ENCODE peak calls at places on chromosomes 5 and 9, in four cellular contexts. Q, E, Y and A are unnamed samples.

GRCh38 chr5:178213003-178213449 is 8.7 kb downstream of the HNRNPAB start:
- DNase-seq in Q (no peak), Y (no peak), E (no peak), A (no peak)

GRCh38 chr5:2317540-2317939 is 433.9 kb downstream of the IRX2 start:
- DNase-seq in Q (no peak), E (no peak), Y (no peak), A (no peak)

GRCh38 chr5:137498736-137499505 is at the start of gene SPOCK1:
- DNase-seq in E (no peak), Y (peak), Q (peak), A (peak)

GRCh38 chr5:64497390-64497789 is 8.4 kb upstream of the RGS7BP start:
- DNase-seq in E (no peak), Y (no peak), Q (no peak), A (no peak)

GRCh38 chr9:111728143-111728542 is 66.6 kb downstream of the SHOC1 start:
- DNase-seq in E (no peak), Y (no peak), Q (no peak), A (no peak)

GRCh38 chr5:55037046-55037771 is 13.2 kb downstream of the GZMK start:
- DNase-seq in Y (peak), Q (no peak), E (no peak), A (no peak)

GRCh38 chr5:10469253-10470030 is 27.8 kb downstream of the ROPN1L start:
- DNase-seq in Y (no peak), Q (no peak), E (no peak), A (no peak)

GRCh38 chr9:27768781-27769180 is 195.5 kb upstream of the C9orf72 start:
- DNase-seq in Q (no peak), Y (no peak), E (no peak), A (no peak)

GRCh38 chr5:59843511-59844230 is 49.9 kb downstream of the PDE4D start:
- DNase-seq in Q (no peak), Y (no peak), E (no peak), A (no peak)

GRCh38 chr5:50874277-50874984 is 208.0 kb downstream of the PARP8 start:
- DNase-seq in Y (no peak), Q (no peak), E (no peak), A (no peak)

GRCh38 chr5:150137168-150137957 is 18.3 kb downstream of the PDGFRB start:
- DNase-seq in E (no peak), Q (no peak), Y (no peak), A (no peak)

DNA sequence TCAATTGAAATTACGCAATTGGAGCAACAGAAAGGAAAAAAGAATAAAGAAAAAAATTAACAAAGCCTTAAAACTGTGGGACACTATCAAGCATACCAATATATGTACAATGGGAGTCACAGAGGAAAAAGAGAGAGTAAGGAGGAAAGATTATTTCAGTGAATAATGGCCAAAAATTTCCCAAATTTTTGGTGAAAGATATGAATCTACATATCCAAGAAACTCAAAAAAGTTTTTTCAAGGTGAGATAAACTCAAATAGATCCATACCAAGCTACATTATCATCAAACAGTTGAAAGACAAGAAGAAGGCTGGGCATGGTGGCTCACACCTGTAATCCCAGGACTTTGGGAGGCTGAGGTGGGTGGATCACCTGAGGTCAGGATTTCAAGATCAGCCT is 8.8 kb upstream of the BRD3 start:
- DNase-seq in E (no peak), Y (no peak), Q (no peak), A (no peak)
- H3K9ac ChIP-seq in E (no peak), Y (no peak), Q (no peak), A (no peak)

DNA sequence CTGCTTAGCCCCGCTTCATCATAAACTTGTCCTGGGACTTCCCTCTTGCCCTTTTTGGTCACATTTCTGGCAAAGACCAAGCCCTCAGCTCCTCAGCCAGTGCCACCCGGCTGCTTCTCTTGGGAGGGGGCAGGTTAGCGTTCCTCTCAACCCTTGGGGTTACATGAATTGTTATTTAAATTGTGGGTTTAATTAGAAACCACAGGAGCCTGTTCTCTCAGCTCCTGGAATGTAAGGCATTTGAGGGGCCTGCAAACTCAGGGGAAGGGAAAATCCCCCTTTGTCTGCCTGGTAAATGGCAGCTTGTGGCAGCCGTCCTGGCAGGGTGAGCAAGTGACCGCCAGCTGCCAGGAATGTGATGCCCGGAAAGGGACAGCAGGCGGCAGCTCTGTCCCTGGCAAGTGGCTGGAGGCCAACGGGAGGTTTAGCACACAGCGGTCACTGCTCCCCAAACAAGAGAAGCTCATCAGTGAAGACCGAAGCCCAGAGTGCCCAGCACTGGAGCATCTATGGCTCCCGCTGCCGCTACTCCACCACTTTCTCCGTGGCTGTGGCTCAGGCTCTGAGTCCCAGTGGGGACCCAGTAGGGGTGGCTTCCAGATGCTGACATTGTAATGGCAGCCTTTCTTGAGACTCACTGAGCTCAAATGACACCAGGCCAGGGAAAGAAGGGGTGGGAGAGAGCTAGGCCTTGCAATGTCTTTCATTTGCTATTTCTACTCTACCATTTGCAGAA is 51.7 kb downstream of the SHB start:
- DNase-seq in E (no peak), Y (peak), Q (no peak), A (peak)
- TF ChIP-seq EP300 in E (no peak), Y (peak), Q (no peak), A (no peak)

DNA sequence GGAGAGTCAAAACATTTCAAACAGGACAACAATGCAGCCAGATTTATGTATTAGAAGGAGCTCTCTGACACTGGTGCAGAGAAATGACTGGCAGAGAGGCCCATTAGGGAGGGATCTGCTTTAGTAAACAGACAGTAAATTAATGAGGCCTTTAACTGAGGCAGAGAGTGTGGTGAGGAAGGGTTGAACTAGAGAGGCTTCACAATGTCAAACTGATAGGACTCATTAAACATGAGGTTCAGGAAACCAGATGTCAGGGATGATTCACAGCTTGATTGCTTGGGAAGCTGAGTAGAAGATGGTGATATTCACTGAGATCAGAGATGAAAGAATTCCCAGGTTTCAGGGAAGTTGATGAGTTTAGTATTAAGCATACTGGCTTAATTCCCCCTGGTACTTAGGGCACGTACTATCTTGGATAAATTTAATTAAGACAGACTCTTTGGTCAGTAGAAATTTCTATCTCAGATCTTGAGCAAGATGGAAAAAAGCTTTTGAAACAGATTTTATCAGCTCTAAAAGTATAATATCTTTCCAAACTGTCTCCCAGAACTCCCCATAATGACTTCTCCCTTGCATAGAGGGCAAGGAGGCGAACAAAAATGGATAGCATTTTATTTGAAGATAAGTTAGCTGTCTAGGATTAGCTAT is 8.6 kb upstream of the MUSK start:
- DNase-seq in Y (no peak), Q (no peak), E (no peak), A (peak)
- H3K9ac ChIP-seq in Y (no peak), Q (no peak), E (no peak), A (no peak)

GRCh38 chr5:6766558-6767191 is 53.4 kb downstream of the TENT4A start:
- DNase-seq in Q (no peak), E (no peak), Y (no peak), A (peak)
- TF ChIP-seq EP300 in Q (no peak), E (no peak), Y (no peak), A (peak)

DNA sequence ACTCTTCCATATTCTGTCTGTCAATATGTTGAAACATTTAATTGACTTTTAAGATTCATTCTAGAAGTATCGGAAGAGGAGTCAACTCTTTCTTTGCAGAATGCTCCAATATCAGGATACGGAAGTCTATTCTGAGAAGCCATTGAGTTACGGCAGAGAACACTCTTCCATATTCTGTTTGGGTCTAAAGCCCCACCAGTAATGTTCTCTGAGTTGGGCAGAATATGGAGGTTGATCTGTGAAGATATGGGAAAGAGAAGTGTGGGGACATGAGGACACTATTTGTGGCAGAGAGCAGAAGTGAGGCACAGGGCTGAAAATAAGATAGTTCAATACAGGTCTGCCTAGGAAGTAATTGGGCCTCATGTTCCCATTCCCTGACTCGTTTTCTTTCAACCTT is 300.0 kb downstream of the DIRAS2 start:
- DNase-seq in Q (no peak), E (no peak), Y (no peak), A (no peak)
- H3K9ac ChIP-seq in Q (no peak), E (no peak), Y (no peak), A (no peak)

GRCh38 chr9:12155731-12156130 is 537.5 kb upstream of the TYRP1 start:
- DNase-seq in Y (no peak), E (no peak), Q (no peak), A (no peak)
- TF ChIP-seq EP300 in Y (no peak), E (no peak), Q (no peak), A (no peak)

GRCh38 chr5:34930870-34931269 is 1.5 kb downstream of the DNAJC21 start:
- DNase-seq in E (no peak), Y (no peak), Q (no peak), A (no peak)
- H3K9ac ChIP-seq in E (peak), Y (no peak), Q (peak), A (peak)

GRCh38 chr9:125706661-125707539 is at the start of gene MAPKAP1:
- DNase-seq in Q (peak), E (peak), Y (peak), A (peak)
- TF ChIP-seq EP300 in Q (peak), E (no peak), Y (no peak), A (no peak)